ENCODE peak calls at places on chromosomes 2 and 18, in seven cellular contexts. W is effector CD4-positive, alpha-beta T cell; H is HT1080; K is naive B cell; I is pons; F is NCI-H510A treated with DMSO at 0.1 percent for 48 hours; P is putamen. J is an unnamed sample.

GRCh38 chr2:172597191-172597842 is 41.4 kb downstream of the PDK1 start:
- DNase-seq in W (no peak), F (no peak), P (no peak), K (no peak), I (no peak), H (no peak), J (no peak)

GRCh38 chr18:6547476-6547875 is 132.8 kb upstream of the L3MBTL4 start:
- DNase-seq in P (no peak), I (peak), W (no peak), F (peak), K (no peak), H (no peak), J (peak)

GRCh38 chr2:159968282-159968900 is 94.0 kb downstream of the PLA2R1 start:
- DNase-seq in I (peak), K (no peak), H (peak), P (peak), F (peak), W (no peak), J (peak)

GRCh38 chr2:55371387-55371786 is 48.3 kb downstream of the CCDC88A start:
- DNase-seq in P (no peak), F (no peak), K (no peak), I (no peak), W (no peak), H (no peak), J (no peak)

GRCh38 chr2:42052702-42053481 is 5.1 kb downstream of the PKDCC start:
- DNase-seq in P (no peak), K (no peak), H (no peak), W (no peak), F (no peak), I (no peak), J (no peak)

GRCh38 chr18:77366725-77367641 is 117.3 kb downstream of the GALR1 start:
- DNase-seq in F (peak), W (no peak), I (peak), P (peak), K (no peak), H (peak), J (peak)

GRCh38 chr18:44852818-44853217 is 172.1 kb downstream of the SETBP1 start:
- DNase-seq in H (no peak), P (no peak), F (peak), W (no peak), K (no peak), I (no peak), J (peak)

GRCh38 chr2:43127941-43128561 is 98.4 kb downstream of the ZFP36L2 start:
- DNase-seq in F (no peak), I (no peak), W (no peak), P (no peak), K (no peak), H (no peak), J (no peak)

GRCh38 chr2:122478773-122479172 is 723.3 kb downstream of the TSN start:
- DNase-seq in H (no peak), I (no peak), F (no peak), W (no peak), K (no peak), P (no peak), J (no peak)

GRCh38 chr2:25615395-25615794 is 58.0 kb downstream of the DTNB start:
- DNase-seq in W (no peak), P (no peak), F (no peak), H (no peak), I (no peak), K (no peak), J (peak)

GRCh38 chr18:22233271-22233670 is 63.9 kb downstream of the GATA6 start:
- DNase-seq in H (no peak), I (no peak), P (no peak), W (no peak), F (no peak), K (no peak), J (no peak)